ENCODE peak calls at places on chromosomes 11 and 22, in five cellular contexts. N, R, J, Y and H are unnamed samples.

GRCh38 chr11:28679795-28680194 is 571.6 kb downstream of the METTL15 start:
- DNase-seq in N (no peak), J (no peak), R (peak; percentile 45), Y (no peak), H (no peak)

GRCh38 chr22:50302041-50302541 is 5.4 kb downstream of the PLXNB2 start:
- DNase-seq in J (no peak), R (peak; percentile 29), N (peak; percentile 61), Y (no peak), H (no peak)

GRCh38 chr11:19827399-19828135 is 114.9 kb downstream of the NAV2 start:
- DNase-seq in J (no peak), N (no peak), R (peak; percentile 15), Y (no peak), H (no peak)

GRCh38 chr11:44899959-44900358 is 50.7 kb downstream of the TP53I11 start:
- DNase-seq in Y (no peak), J (no peak), N (peak; percentile 39), R (peak; percentile 73), H (peak; percentile 32)

GRCh38 chr11:100930185-100930778 is 199.3 kb downstream of the PGR start:
- DNase-seq in J (no peak), R (peak; percentile 81), Y (no peak), N (peak; percentile 50), H (no peak)

GRCh38 chr22:27629908-27630733 is 171.4 kb downstream of the MN1 start:
- DNase-seq in J (no peak), Y (no peak), R (no peak), N (no peak), H (no peak)

GRCh38 chr11:100756556-100756955 is 69.5 kb downstream of the ARHGAP42 start:
- DNase-seq in R (peak; percentile 57), J (no peak), Y (no peak), N (no peak), H (peak; percentile 32)

GRCh38 chr11:57336111-57336666 is 497 bp upstream of the SSRP1 start:
- DNase-seq in N (no peak), Y (no peak), J (no peak), R (no peak), H (no peak)

GRCh38 chr11:44578279-44578678 is 12.8 kb downstream of the CD82 start:
- DNase-seq in N (no peak), R (no peak), J (no peak), Y (no peak), H (no peak)

DNA sequence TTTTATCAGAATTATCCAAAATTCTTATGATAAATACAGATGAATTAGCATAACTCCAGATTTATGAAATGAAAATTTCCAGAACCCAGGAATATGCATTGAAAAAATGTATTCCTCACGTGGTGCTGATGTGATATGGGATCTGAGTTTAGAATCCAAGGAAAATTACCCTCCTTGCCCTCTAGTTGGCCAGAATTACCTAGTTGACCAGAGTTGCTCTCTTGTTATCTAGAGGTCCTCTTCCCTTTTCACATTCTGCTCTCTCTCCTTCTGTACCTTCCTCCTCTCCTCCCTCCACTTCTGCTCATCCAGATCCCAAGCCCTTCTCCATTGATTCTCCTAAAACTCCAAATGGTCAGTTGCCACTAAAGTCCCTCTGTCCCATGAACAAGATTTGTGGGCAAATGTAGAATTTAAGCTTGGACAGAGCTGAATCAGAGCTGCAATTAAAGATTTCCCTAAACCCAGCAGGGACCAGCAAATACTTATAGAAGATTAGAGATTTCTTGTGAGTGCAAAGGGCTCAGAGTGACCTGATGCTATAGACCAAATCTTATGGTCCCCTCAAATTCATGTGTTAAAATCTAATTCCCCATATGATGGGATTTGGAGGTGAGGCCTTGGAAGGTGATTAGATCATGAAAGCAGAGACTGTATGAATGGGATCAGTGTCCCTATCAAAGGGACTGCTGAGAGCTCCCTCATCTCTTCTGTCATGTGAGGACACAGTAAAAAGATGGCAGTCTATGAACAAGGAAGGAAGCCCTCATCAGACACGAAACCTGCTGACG is 103.2 kb upstream of the IGLL5 start:
- DNase-seq in Y (no peak), N (no peak), J (no peak), R (no peak), H (no peak)
- TF ChIP-seq CTCF in Y (no peak), N (no peak), J (no peak), R (no peak), H (no peak)

DNA sequence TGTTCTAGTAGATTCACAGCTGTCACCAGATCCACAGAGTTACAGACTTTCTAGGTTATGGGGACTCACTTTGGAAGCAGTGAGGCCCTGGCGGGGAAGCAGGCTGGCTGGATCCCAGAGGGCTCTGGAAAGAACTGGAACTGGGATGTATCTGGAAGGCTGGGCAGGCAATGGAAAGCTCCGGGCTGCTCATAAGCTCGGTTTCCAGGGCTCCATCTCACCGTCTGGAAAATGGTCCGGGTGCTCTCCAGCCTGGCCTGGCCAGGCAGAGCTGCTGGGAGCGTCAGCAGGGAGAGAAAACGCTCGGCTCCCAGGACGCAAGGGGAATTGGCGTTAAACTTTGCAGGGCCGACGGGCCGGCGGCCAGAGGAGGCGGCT is 339 bp upstream of the SEZ6L start:
- DNase-seq in N (no peak), Y (no peak), R (no peak), J (no peak), H (no peak)
- H3K4me3 ChIP-seq in N (no peak overlapping the region), Y (no peak overlapping the region), R (peak overlapping the region; percentile 51), J (peak overlapping the region; percentile 69), H (no peak overlapping the region)

GRCh38 chr22:19965771-19966709 is 24.4 kb upstream of the TXNRD2 start:
- DNase-seq in Y (no peak), N (no peak), J (no peak), R (no peak), H (no peak)
- TF ChIP-seq CTCF in Y (no peak), N (no peak), J (no peak), R (peak; percentile 45), H (peak; percentile 29)

GRCh38 chr22:37803636-37804371 is 3.9 kb upstream of the GCAT start:
- DNase-seq in N (no peak), J (no peak), R (no peak), Y (peak; percentile 88), H (no peak)
- H3K4me3 ChIP-seq in N (no peak overlapping the region), J (peak overlapping the region; percentile 83), R (no peak overlapping the region), Y (no peak overlapping the region), H (peak overlapping the region; percentile 87)

DNA sequence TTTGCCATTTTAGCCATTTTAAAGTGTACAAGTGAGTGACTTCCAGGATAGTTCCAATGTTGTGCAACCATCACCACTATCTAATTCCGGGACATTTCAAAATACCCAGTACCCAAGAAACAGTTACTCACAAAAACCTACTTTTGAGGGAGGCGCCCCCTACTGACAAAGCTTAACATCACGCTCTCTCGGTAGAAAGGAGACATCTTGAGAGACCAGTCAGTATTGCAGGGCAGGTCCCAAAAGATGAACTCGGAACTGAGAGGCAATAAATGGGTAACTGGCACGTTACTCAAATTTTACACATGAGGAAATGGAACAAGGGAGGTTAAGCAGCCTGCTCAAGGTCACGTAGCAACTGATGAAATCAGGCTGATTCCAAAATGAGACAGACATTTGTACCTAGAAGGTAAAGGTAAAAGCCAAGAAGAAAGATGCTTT is 50.0 kb upstream of the POU2AF1 start:
- DNase-seq in N (peak; percentile 44), Y (peak; percentile 92), J (peak; percentile 75), R (peak; percentile 81), H (no peak)
- TF ChIP-seq CTCF in N (peak; percentile 64), Y (no peak), J (peak; percentile 36), R (peak; percentile 83), H (peak; percentile 52)

GRCh38 chr11:68370211-68371111 is 58.1 kb downstream of the LRP5 start:
- DNase-seq in R (no peak), J (peak; percentile 89), Y (no peak), N (no peak), H (no peak)
- H3K4me3 ChIP-seq in R (no peak overlapping the region), J (no peak overlapping the region), Y (no peak overlapping the region), N (no peak overlapping the region), H (no peak overlapping the region)

DNA sequence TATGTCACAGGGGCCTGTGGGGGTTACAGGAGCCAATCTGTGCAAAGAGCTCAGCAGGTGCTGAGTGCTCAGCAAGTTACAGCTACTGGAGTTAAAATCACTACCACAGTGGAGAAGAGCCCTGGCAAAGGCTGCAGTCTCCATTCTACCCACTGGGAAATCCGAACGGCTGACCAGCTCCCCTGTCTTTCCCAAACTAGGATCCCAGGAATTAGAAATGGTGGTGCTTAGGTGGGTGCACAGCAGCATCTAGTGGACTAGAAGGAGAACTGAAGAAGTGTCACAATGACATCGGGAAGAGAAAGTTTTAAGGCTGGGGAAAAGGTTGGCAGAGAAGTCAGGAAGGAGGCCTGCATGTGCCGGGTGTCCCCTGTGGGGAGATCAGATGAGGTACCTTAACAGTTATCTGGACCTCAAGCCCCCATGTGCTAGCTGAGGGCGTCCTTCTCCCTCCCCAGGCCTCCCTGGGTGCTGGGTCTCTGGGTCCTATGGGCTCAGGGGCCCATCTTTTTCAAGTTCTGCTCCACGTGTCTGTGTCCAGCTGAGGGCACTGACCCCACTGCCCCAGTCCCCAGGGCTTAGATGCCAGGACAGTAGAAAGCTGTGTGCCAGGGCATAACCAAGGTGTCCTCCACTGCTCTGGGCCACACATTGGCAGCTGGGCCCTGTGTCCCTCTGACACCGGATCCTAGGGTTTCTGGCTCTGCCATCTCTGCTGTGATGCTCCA is 1.9 kb downstream of the PIWIL3 start:
- DNase-seq in N (peak; percentile 25), Y (peak; percentile 53), R (peak; percentile 83), J (no peak), H (no peak)
- TF ChIP-seq CTCF in N (peak; percentile 67), Y (no peak), R (peak; percentile 89), J (no peak), H (peak; percentile 55)

DNA sequence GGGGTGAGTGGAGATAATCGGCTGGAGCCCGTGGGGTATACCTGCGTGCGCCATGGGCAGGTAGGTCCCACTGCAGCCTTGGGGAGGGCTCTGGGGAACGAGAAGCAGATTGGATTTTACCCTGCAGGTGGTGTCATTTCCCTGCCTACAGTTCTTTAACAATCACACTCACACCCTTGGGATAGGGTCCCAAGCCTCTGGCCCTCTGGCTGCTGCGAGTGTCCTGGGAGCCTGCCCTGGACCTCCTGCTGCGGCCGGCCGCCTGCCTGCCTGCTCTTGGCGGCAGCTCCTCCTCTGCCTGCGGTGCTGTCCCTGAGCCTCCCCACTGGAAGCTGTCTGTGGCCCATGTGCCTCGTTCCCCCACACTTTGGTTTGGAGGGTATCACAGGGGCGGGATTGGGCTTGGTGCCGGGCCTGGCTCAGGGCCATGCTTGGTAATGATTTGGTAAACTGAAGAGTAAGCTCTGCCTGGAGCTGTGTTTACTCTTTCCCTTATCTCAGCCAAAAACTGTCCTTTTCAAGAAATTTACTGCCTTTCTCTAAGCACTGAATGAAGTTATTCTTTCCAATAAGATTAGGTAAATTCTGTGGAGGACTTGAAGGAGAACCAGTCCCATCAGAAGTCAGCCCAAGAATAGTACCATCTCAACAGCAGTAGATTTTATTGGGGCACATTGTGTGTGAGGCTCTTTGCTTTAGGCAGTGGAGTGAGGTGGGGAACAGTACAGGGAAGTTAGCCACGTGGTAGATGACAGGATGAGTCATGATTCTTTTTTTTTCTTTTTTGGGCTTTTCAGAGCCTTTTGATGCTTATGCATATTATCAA is 53.7 kb downstream of the TBC1D22A start:
- DNase-seq in N (no peak), R (peak; percentile 58), Y (no peak), J (peak; percentile 69), H (no peak)
- H3K4me3 ChIP-seq in N (no peak overlapping the region), R (no peak overlapping the region), Y (no peak overlapping the region), J (no peak overlapping the region), H (no peak overlapping the region)

GRCh38 chr22:29724843-29725242 is 5.0 kb downstream of the CABP7 start:
- DNase-seq in J (no peak), Y (no peak), R (no peak), N (no peak), H (no peak)

GRCh38 chr22:29729161-29729560 is 9.4 kb downstream of the CABP7 start:
- DNase-seq in J (no peak), N (no peak), Y (no peak), R (no peak), H (no peak)

GRCh38 chr22:29726104-29726503 is 6.3 kb downstream of the CABP7 start:
- DNase-seq in Y (no peak), R (no peak), N (no peak), J (no peak), H (no peak)

GRCh38 chr22:29726512-29727247 is 6.9 kb downstream of the CABP7 start:
- DNase-seq in R (no peak), N (no peak), J (no peak), Y (no peak), H (no peak)

GRCh38 chr22:29727248-29727551 is 7.4 kb downstream of the CABP7 start:
- DNase-seq in J (no peak), Y (no peak), R (peak; percentile 58), N (no peak), H (no peak)
- TF ChIP-seq CTCF in J (no peak), Y (no peak), R (peak; percentile 39), N (no peak), H (no peak)